ENCODE peak calls at places on chromosomes 3 and 15, in eight cellular contexts. One of them, this sample, is unnamed.

GRCh38 chr3:149813367-149814281 is 609 bp downstream of the RNF13 start:
- DNase-seq in GM23338: peak; percentile 72
- DNase-seq in fibroblast of lung: peak; percentile 42
- DNase-seq in endothelial cell of umbilical vein: peak; percentile 71
- DNase-seq in K562: peak; percentile 30
- DNase-seq in MM.1S: peak; percentile 15
- DNase-seq in mammary epithelial cell: peak; percentile 56
- DNase-seq in PC-3: peak; percentile 61
- DNase-seq in this sample: peak; percentile 47

GRCh38 chr3:183188895-183189462 is 26.4 kb upstream of the LAMP3 start:
- DNase-seq in MM.1S: peak; percentile 36
- DNase-seq in fibroblast of lung: no peak
- DNase-seq in mammary epithelial cell: no peak
- DNase-seq in PC-3: peak; percentile 48
- DNase-seq in endothelial cell of umbilical vein: peak; percentile 47
- DNase-seq in GM23338: peak; percentile 78
- DNase-seq in K562: peak; percentile 51
- DNase-seq in this sample: peak; percentile 40

GRCh38 chr3:181711325-181712135 is at the start of gene SOX2:
- DNase-seq in GM23338: peak; percentile 93
- DNase-seq in mammary epithelial cell: peak; percentile 53
- DNase-seq in fibroblast of lung: no peak
- DNase-seq in PC-3: peak; percentile 69
- DNase-seq in MM.1S: peak; percentile 98
- DNase-seq in K562: peak; percentile 52
- DNase-seq in endothelial cell of umbilical vein: peak; percentile 87
- DNase-seq in this sample: peak; percentile 93

GRCh38 chr3:133464573-133464972 is 64.7 kb downstream of the BFSP2 start:
- DNase-seq in fibroblast of lung: peak; percentile 62
- DNase-seq in MM.1S: peak; percentile 65
- DNase-seq in K562: no peak
- DNase-seq in endothelial cell of umbilical vein: peak; percentile 52
- DNase-seq in GM23338: no peak
- DNase-seq in PC-3: peak; percentile 62
- DNase-seq in mammary epithelial cell: peak; percentile 24
- DNase-seq in this sample: no peak

GRCh38 chr15:43808960-43809678 is 8.7 kb downstream of the HYPK start:
- DNase-seq in MM.1S: no peak
- DNase-seq in endothelial cell of umbilical vein: no peak
- DNase-seq in GM23338: no peak
- DNase-seq in K562: no peak
- DNase-seq in fibroblast of lung: no peak
- DNase-seq in PC-3: no peak
- DNase-seq in mammary epithelial cell: no peak
- DNase-seq in this sample: no peak

GRCh38 chr3:185325946-185326791 is 36.8 kb upstream of the MAP3K13 start:
- DNase-seq in GM23338: no peak
- DNase-seq in PC-3: no peak
- DNase-seq in endothelial cell of umbilical vein: no peak
- DNase-seq in K562: no peak
- DNase-seq in mammary epithelial cell: no peak
- DNase-seq in fibroblast of lung: no peak
- DNase-seq in MM.1S: no peak
- DNase-seq in this sample: no peak

GRCh38 chr3:194308635-194309213 is 42.4 kb downstream of the CPN2 start:
- DNase-seq in GM23338: no peak
- DNase-seq in K562: no peak
- DNase-seq in PC-3: no peak
- DNase-seq in mammary epithelial cell: peak; percentile 58
- DNase-seq in endothelial cell of umbilical vein: peak; percentile 48
- DNase-seq in MM.1S: no peak
- DNase-seq in fibroblast of lung: no peak
- DNase-seq in this sample: no peak

GRCh38 chr15:42808921-42809320 is 72.0 kb upstream of the CDAN1 start:
- DNase-seq in fibroblast of lung: no peak
- DNase-seq in MM.1S: no peak
- DNase-seq in mammary epithelial cell: no peak
- DNase-seq in K562: no peak
- DNase-seq in PC-3: no peak
- DNase-seq in endothelial cell of umbilical vein: no peak
- DNase-seq in GM23338: no peak
- DNase-seq in this sample: no peak

GRCh38 chr15:65833501-65834220 is 35.6 kb upstream of the RAB11A start:
- DNase-seq in GM23338: no peak
- DNase-seq in fibroblast of lung: no peak
- DNase-seq in MM.1S: no peak
- DNase-seq in endothelial cell of umbilical vein: peak; percentile 66
- DNase-seq in mammary epithelial cell: no peak
- DNase-seq in K562: no peak
- DNase-seq in PC-3: peak; percentile 15
- DNase-seq in this sample: no peak

GRCh38 chr15:64634020-64634419 is 141.4 kb downstream of the RBPMS2 start:
- DNase-seq in mammary epithelial cell: no peak
- DNase-seq in K562: no peak
- DNase-seq in MM.1S: peak; percentile 34
- DNase-seq in fibroblast of lung: no peak
- DNase-seq in PC-3: no peak
- DNase-seq in endothelial cell of umbilical vein: peak; percentile 24
- DNase-seq in GM23338: peak; percentile 25
- DNase-seq in this sample: no peak

DNA sequence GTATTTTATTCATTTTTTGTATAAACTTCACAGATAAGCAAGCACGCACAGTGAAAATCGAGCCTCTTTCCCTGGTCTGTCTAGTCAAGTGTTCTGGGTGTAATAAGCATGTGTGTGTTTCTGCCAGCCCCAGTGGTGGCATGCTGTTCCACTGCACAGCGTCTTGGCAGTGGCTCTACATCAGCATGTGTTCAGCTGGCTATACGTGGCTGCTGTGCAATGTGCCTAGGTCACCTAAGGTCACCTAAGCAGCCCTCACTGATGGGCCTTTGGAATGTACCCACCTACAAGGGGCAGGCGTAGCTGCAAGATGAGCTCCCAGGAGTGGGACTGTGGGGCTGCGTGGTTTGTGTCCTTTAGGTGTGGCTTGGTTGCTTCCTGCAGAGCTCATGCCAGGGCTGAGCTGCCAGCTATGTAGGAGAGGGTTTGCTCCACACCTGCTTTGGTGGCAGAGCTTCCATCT is 4.9 kb downstream of the LIMD1 start:
- DNase-seq in K562: no peak
- DNase-seq in fibroblast of lung: no peak
- DNase-seq in endothelial cell of umbilical vein: no peak
- DNase-seq in MM.1S: no peak
- DNase-seq in PC-3: no peak
- DNase-seq in mammary epithelial cell: no peak
- DNase-seq in GM23338: no peak
- DNase-seq in this sample: no peak
- H3K4me1 ChIP-seq in K562: peaks cover 38% of the 10 kb centered on the region
- H3K4me1 ChIP-seq in fibroblast of lung: peaks cover 14% of the 10 kb centered on the region
- H3K4me1 ChIP-seq in endothelial cell of umbilical vein: peaks cover 33% of the 10 kb centered on the region
- H3K4me1 ChIP-seq in MM.1S: peaks cover 20% of the 10 kb centered on the region
- H3K4me1 ChIP-seq in PC-3: peaks cover 41% of the 10 kb centered on the region
- H3K4me1 ChIP-seq in mammary epithelial cell: peaks cover 37% of the 10 kb centered on the region
- H3K4me1 ChIP-seq in GM23338: peaks cover 23% of the 10 kb centered on the region
- H3K4me1 ChIP-seq in this sample: peaks cover 30% of the 10 kb centered on the region

GRCh38 chr15:63244976-63245645 is 32.3 kb upstream of the APH1B start:
- DNase-seq in mammary epithelial cell: no peak
- DNase-seq in GM23338: no peak
- DNase-seq in K562: no peak
- DNase-seq in MM.1S: no peak
- DNase-seq in PC-3: no peak
- DNase-seq in endothelial cell of umbilical vein: peak; percentile 65
- DNase-seq in fibroblast of lung: no peak
- DNase-seq in this sample: no peak

GRCh38 chr15:63241316-63241715 is 36.1 kb upstream of the APH1B start:
- DNase-seq in PC-3: no peak
- DNase-seq in MM.1S: no peak
- DNase-seq in GM23338: no peak
- DNase-seq in mammary epithelial cell: no peak
- DNase-seq in endothelial cell of umbilical vein: no peak
- DNase-seq in K562: no peak
- DNase-seq in fibroblast of lung: no peak
- DNase-seq in this sample: no peak

GRCh38 chr15:63244399-63244798 is 33.0 kb upstream of the APH1B start:
- DNase-seq in mammary epithelial cell: peak; percentile 44
- DNase-seq in PC-3: no peak
- DNase-seq in GM23338: no peak
- DNase-seq in endothelial cell of umbilical vein: peak; percentile 92
- DNase-seq in fibroblast of lung: no peak
- DNase-seq in K562: no peak
- DNase-seq in MM.1S: no peak
- DNase-seq in this sample: no peak

GRCh38 chr15:63243776-63244175 is 33.6 kb upstream of the APH1B start:
- DNase-seq in MM.1S: no peak
- DNase-seq in K562: no peak
- DNase-seq in fibroblast of lung: no peak
- DNase-seq in PC-3: no peak
- DNase-seq in mammary epithelial cell: no peak
- DNase-seq in GM23338: no peak
- DNase-seq in endothelial cell of umbilical vein: no peak
- DNase-seq in this sample: no peak

DNA sequence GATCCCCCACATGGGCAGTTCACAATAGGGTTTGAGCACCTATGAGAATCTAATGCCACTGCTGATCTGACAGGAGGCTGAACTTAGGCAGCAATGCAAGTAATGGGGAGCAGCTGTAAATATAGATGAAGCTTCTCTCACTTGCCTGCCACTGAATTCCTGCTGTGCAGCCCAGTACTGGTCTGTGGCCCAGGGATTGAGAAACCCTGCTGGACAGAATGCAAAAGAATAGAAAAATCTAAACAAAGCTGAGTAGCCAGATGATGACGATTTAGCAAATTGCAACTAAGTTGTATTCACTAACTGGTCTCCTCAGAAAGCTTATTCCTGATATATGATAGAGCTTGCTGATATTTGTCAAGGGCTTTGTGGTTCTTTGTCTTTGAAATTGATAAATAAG is 34.3 kb upstream of the APH1B start:
- DNase-seq in fibroblast of lung: peak; percentile 90
- DNase-seq in mammary epithelial cell: no peak
- DNase-seq in PC-3: no peak
- DNase-seq in MM.1S: no peak
- DNase-seq in K562: no peak
- DNase-seq in endothelial cell of umbilical vein: no peak
- DNase-seq in GM23338: no peak
- DNase-seq in this sample: no peak
- TF ChIP-seq CTCF in fibroblast of lung: peak; percentile 43
- TF ChIP-seq CTCF in mammary epithelial cell: no peak
- TF ChIP-seq CTCF in PC-3: no peak
- TF ChIP-seq CTCF in MM.1S: no peak
- TF ChIP-seq CTCF in K562: no peak
- TF ChIP-seq CTCF in endothelial cell of umbilical vein: no peak
- TF ChIP-seq CTCF in GM23338: no peak
- TF ChIP-seq CTCF in this sample: no peak

GRCh38 chr15:68580026-68580882 is 1.5 kb downstream of the CORO2B start:
- DNase-seq in fibroblast of lung: no peak
- DNase-seq in endothelial cell of umbilical vein: no peak
- DNase-seq in GM23338: no peak
- DNase-seq in K562: no peak
- DNase-seq in mammary epithelial cell: no peak
- DNase-seq in MM.1S: no peak
- DNase-seq in PC-3: no peak
- DNase-seq in this sample: no peak

GRCh38 chr15:68580883-68581155 is 2.0 kb downstream of the CORO2B start:
- DNase-seq in GM23338: no peak
- DNase-seq in PC-3: no peak
- DNase-seq in K562: no peak
- DNase-seq in mammary epithelial cell: no peak
- DNase-seq in fibroblast of lung: no peak
- DNase-seq in MM.1S: no peak
- DNase-seq in endothelial cell of umbilical vein: no peak
- DNase-seq in this sample: no peak

GRCh38 chr15:68578960-68579935 is at the start of gene CORO2B:
- DNase-seq in MM.1S: no peak
- DNase-seq in GM23338: peak; percentile 80
- DNase-seq in PC-3: peak; percentile 29
- DNase-seq in endothelial cell of umbilical vein: no peak
- DNase-seq in fibroblast of lung: peak; percentile 56
- DNase-seq in mammary epithelial cell: peak; percentile 19
- DNase-seq in K562: no peak
- DNase-seq in this sample: peak; percentile 54

GRCh38 chr15:68576253-68577236 is 2.2 kb upstream of the CORO2B start:
- DNase-seq in mammary epithelial cell: no peak
- DNase-seq in PC-3: no peak
- DNase-seq in K562: no peak
- DNase-seq in fibroblast of lung: no peak
- DNase-seq in GM23338: no peak
- DNase-seq in MM.1S: no peak
- DNase-seq in endothelial cell of umbilical vein: no peak
- DNase-seq in this sample: no peak

DNA sequence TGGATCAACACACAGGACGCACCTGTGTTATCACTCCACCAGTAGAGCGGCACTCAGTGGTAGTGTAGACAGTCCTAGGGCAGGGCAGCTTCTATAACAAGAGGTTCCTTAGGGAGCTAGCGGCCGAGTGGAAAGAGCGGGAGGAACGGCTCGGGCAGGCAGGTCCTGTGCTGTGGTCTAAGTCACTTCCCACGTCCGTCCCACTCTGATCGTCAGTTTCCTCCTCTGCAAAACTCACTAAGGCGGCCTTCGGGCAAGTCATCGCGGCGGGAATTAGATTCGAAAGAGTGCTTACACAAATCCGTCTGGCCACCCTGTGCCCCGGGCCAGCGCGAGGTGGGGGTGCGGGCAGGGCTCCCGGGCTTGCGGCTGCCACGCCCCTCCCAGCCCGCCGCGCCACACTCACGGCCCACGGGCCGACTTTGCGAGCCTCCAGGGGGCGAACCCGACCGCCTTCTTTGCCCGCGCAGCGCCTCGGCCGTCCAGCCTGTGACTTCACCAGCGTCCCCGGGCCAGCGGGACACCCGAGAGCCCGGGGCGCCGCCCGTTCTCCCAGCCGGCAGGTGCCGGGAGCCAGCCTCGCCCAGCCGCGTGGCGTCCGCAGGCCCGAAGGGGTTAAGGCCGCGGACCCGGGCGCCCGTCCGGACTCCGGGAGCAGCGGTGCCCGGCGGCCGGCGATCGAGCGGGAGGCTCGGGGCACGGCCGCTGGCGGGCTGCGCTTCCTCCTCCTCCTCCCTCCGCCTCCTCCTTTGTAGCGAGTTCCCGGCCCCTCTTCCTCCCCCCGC is 426 bp upstream of the CORO2B start:
- DNase-seq in K562: no peak
- DNase-seq in GM23338: peak; percentile 71
- DNase-seq in endothelial cell of umbilical vein: peak; percentile 66
- DNase-seq in MM.1S: no peak
- DNase-seq in PC-3: peak; percentile 32
- DNase-seq in mammary epithelial cell: peak; percentile 33
- DNase-seq in fibroblast of lung: peak; percentile 75
- DNase-seq in this sample: peak; percentile 78
- TF ChIP-seq EZH2 in K562: no peak
- TF ChIP-seq EZH2 in GM23338: peak; percentile 13
- TF ChIP-seq EZH2 in endothelial cell of umbilical vein: peak; percentile 57
- TF ChIP-seq EZH2 in MM.1S: no peak
- TF ChIP-seq EZH2 in PC-3: no peak
- TF ChIP-seq EZH2 in mammary epithelial cell: no peak
- TF ChIP-seq EZH2 in fibroblast of lung: no peak
- TF ChIP-seq EZH2 in this sample: peak; percentile 27

DNA sequence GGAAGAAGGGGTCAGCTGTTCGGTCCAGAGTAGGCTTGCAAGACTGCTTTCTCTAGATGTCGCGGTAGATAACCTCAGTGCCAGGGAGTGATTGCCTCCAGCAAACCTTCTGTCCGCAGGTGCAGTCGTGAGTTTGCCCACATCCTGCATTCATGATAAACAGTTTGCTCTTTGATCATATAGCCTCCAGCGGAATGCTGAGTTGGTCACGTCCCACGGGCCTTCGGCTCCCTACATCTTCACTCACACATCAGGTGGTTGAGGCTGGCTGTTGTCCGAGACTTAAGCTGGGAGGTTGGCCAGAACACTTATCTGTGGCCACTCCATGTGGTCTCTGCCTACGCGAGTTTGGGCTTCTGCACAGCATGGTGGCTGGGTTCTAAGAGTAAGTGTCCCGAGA is 62.1 kb upstream of the NR2C2 start:
- DNase-seq in fibroblast of lung: no peak
- DNase-seq in PC-3: no peak
- DNase-seq in GM23338: no peak
- DNase-seq in MM.1S: no peak
- DNase-seq in endothelial cell of umbilical vein: no peak
- DNase-seq in mammary epithelial cell: no peak
- DNase-seq in K562: no peak
- DNase-seq in this sample: no peak
- H3K4me1 ChIP-seq in fibroblast of lung: no peaks in the 10 kb centered on the region
- H3K4me1 ChIP-seq in PC-3: no peaks in the 10 kb centered on the region
- H3K4me1 ChIP-seq in GM23338: no peaks in the 10 kb centered on the region
- H3K4me1 ChIP-seq in MM.1S: no peaks in the 10 kb centered on the region
- H3K4me1 ChIP-seq in endothelial cell of umbilical vein: peaks cover 3% of the 10 kb centered on the region
- H3K4me1 ChIP-seq in mammary epithelial cell: no peaks in the 10 kb centered on the region
- H3K4me1 ChIP-seq in K562: no peaks in the 10 kb centered on the region
- H3K4me1 ChIP-seq in this sample: no peaks in the 10 kb centered on the region